ENCODE peak calls at places on chromosomes 6 and 20, in five cellular contexts. F is IMR-90, S is upper lobe of left lung, U is lower leg skin, I is foreskin fibroblast. C is an unnamed sample.

GRCh38 chr6:19803331-19804330 is 33.5 kb upstream of the ID4 start:
- DNase-seq in I (peak), U (no peak), F (peak), S (no peak), C (no peak)

GRCh38 chr20:47334022-47334551 is 22.4 kb downstream of the ZMYND8 start:
- DNase-seq in F (peak), I (peak), S (no peak), U (no peak), C (no peak)

GRCh38 chr6:14635195-14635594 is 517.6 kb downstream of the CD83 start:
- DNase-seq in U (no peak), I (no peak), S (no peak), F (no peak), C (no peak)

GRCh38 chr20:13226367-13226766 is 5.3 kb downstream of the ISM1 start:
- DNase-seq in F (no peak), I (no peak), U (no peak), S (no peak), C (no peak)

GRCh38 chr6:145189836-145190235 is 545.5 kb downstream of the EPM2A start:
- DNase-seq in I (no peak), U (no peak), S (no peak), F (no peak), C (no peak)

GRCh38 chr6:90397929-90398674 is 101.5 kb upstream of the BACH2 start:
- DNase-seq in S (no peak), F (peak), I (no peak), U (no peak), C (no peak)

GRCh38 chr20:16286601-16287000 is 286.6 kb downstream of the KIF16B start:
- DNase-seq in U (no peak), S (no peak), I (no peak), F (no peak), C (no peak)

GRCh38 chr6:2037230-2037926 is 208.0 kb downstream of the GMDS start:
- DNase-seq in I (no peak), S (no peak), F (peak), U (no peak), C (no peak)

GRCh38 chr20:48959902-48960550 is 38.5 kb downstream of the ARFGEF2 start:
- DNase-seq in S (no peak), F (peak), U (no peak), I (peak), C (no peak)

GRCh38 chr6:135083992-135084915 is 29.6 kb upstream of the HBS1L start:
- DNase-seq in S (no peak), I (no peak), U (no peak), F (no peak), C (no peak)

DNA sequence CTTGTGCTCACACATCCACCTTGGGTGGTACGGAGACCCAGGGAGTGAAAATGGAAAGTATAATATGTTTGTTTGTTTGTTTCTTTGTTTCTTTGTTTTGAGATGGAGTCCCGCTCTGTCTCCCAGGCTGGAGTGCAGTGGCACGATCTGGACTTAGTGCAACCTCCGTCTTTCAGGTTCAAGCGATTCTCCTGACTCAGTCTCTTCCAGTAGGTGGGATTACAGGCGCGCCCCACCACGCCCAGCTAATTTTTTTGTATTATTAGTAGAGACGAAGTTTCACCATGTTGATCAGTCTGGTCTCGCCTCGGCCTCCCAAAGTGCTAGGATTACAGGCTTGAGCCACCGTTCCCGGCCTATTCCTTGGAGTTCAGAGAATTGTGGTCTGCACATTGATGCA is 115.4 kb downstream of the TRIM27 start:
- DNase-seq in U (no peak), I (no peak), F (no peak), S (no peak), C (no peak)
- H3K4me3 ChIP-seq in U (no peak), I (peak), F (no peak), S (no peak), C (no peak)

GRCh38 chr6:133893324-133893692 is 4.4 kb downstream of the TCF21 start:
- DNase-seq in S (no peak), I (no peak), U (no peak), F (no peak), C (no peak)
- H3K4me3 ChIP-seq in S (peak), I (no peak), U (no peak), F (peak), C (no peak)

GRCh38 chr6:139262519-139263300 is 29.1 kb downstream of the TXLNB start:
- DNase-seq in I (no peak), F (peak), S (no peak), U (no peak), C (no peak)
- H3K4me3 ChIP-seq in I (no peak), F (no peak), S (no peak), U (no peak), C (no peak)

DNA sequence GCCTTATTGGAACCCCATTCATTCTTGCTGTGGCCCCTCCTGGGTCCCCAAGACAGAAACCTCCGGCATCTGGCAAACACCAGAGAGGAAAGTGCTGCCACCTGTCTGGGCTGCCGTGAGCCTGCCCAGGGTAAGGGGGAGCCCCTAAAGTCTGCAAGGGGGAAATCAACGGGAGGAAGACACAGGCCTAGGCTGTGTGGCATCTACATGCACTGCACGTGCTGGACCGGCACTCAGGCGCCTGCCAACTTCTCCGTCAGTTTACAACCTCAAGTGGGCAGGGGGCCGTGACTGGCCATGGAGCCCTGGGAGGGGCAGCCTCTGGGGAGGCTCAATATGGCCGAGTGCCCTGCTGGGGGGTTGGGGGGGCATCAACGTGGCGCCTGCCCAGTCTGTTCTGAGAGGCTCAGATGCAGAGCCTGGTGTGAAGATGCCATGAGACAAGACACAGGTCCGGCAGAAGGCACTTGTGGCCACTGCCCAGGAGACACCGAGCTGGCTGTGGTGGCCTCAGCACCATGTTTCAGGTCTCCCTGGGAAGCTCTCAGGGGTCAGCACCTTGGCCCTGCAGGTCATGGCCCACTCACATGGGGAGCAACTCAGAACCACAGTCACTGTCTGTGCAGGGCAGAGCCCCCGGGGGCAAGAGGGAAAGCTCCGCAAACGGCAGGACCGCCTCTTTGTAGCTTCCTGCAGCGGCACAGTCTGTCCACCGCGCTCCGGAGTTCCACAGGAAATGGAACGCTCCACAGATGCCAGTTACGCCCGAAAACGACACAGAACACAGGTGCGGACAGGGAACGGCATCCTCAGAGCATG is 8.4 kb downstream of the UCKL1 start:
- DNase-seq in U (no peak), I (no peak), S (peak), F (no peak), C (peak)
- H3K4me3 ChIP-seq in U (no peak), I (no peak), S (no peak), F (no peak), C (no peak)

C was measured in dorsolateral prefrontal cortex.